ENCODE peak calls at places on chromosomes 7 and 10, in five cellular contexts. K is HCT116, Q is hepatocyte, P is GM23338, J is GM23248. D is an unnamed sample.

GRCh38 chr10:17265468-17265867 is 37.4 kb downstream of the VIM start:
- DNase-seq in K (no peak), Q (no peak), P (no peak), J (peak; percentile 32), D (no peak)

GRCh38 chr10:44390585-44391072 is 5.7 kb upstream of the CXCL12 start:
- DNase-seq in K (no peak), Q (no peak), P (no peak), J (peak; percentile 27), D (no peak)

GRCh38 chr10:26439436-26440090 is 1.4 kb downstream of the APBB1IP start:
- DNase-seq in K (no peak), Q (no peak), P (no peak), J (peak; percentile 57), D (no peak)

GRCh38 chr10:7913122-7913872 is 95.0 kb downstream of the TAF3 start:
- DNase-seq in K (no peak), Q (no peak), P (peak; percentile 25), J (no peak), D (no peak)

GRCh38 chr10:33820531-33820930 is 486.1 kb upstream of the NRP1 start:
- DNase-seq in K (no peak), Q (no peak), P (no peak), J (no peak), D (no peak)

GRCh38 chr7:150448789-150449147 is 1.7 kb upstream of the GIMAP8 start:
- DNase-seq in K (peak; percentile 48), Q (peak; percentile 84), P (peak; percentile 85), J (peak; percentile 74), D (no peak)

GRCh38 chr10:95286707-95287106 is 4.1 kb downstream of the PDLIM1 start:
- DNase-seq in K (no peak), Q (no peak), P (no peak), J (no peak), D (no peak)

GRCh38 chr10:37478381-37478780 is 353.0 kb downstream of the ANKRD30A start:
- DNase-seq in K (no peak), Q (no peak), P (no peak), J (no peak), D (no peak)

GRCh38 chr10:100986623-100986951 is 710 bp downstream of the MRPL43 start:
- DNase-seq in K (no peak), Q (no peak), P (no peak), J (no peak), D (no peak)

GRCh38 chr7:148368562-148368961 is 222.0 kb upstream of the C7orf33 start:
- DNase-seq in K (no peak), Q (no peak), P (no peak), J (no peak), D (no peak)

GRCh38 chr10:120503695-120504094 is 46.7 kb downstream of the PLPP4 start:
- DNase-seq in K (no peak), Q (peak; percentile 12), P (no peak), J (no peak), D (no peak)

GRCh38 chr7:18153183-18153748 is 125.6 kb upstream of the PRPS1L1 start:
- DNase-seq in K (no peak), Q (no peak), P (no peak), J (no peak), D (no peak)

GRCh38 chr7:2604608-2605174 is 27.1 kb upstream of the TTYH3 start:
- DNase-seq in K (no peak), Q (no peak), P (no peak), J (no peak), D (no peak)

GRCh38 chr7:93890041-93890463 is 501 bp downstream of the TFPI2 start:
- DNase-seq in K (no peak), Q (peak; percentile 56), P (peak; percentile 86), J (peak; percentile 85), D (peak; percentile 56)

GRCh38 chr7:32068411-32068905 is 1.7 kb downstream of the PDE1C start:
- DNase-seq in K (no peak), Q (no peak), P (no peak), J (no peak), D (no peak)

DNA sequence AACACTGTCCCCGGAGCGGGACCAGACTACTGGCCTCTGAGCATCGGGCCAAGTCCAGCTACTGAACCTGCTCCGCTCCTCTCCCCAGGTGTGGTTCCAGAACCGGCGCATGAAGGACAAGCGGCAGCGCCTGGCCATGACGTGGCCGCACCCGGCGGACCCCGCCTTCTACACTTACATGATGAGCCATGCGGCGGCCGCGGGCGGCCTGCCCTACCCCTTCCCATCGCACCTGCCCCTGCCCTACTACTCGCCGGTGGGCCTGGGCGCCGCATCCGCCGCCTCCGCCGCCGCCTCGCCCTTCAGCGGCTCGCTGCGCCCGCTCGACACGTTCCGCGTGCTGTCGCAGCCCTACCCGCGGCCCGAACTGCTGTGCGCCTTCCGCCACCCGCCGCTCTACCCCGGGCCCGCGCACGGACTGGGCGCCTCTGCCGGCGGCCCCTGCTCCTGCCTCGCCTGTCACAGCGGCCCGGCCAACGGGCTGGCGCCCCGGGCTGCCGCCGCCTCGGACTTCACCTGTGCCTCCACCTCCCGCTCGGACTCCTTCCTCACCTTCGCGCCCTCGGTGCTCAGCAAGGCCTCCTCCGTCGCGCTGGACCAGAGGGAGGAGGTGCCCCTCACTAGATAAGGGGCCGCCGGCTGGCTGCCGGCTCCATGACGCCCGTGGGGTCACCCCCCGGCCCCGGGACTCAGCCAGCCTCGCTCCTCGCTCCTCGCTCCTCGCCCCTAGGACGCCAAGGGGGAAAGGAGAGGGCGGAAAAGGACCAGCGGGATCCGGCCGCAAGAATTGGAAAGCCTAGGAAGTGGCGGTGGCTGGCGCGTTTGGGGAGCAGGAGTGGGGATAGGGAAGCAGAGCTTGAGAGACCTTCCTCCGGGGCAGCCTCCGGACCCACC is 3.4 kb downstream of the EVX1 start:
- DNase-seq in K (no peak), Q (no peak), P (peak; percentile 71), J (peak; percentile 57), D (no peak)
- TF ChIP-seq EZH2 in K (no peak), Q (no peak), P (peak; percentile 94), J (peak; percentile 94), D (no peak)

DNA sequence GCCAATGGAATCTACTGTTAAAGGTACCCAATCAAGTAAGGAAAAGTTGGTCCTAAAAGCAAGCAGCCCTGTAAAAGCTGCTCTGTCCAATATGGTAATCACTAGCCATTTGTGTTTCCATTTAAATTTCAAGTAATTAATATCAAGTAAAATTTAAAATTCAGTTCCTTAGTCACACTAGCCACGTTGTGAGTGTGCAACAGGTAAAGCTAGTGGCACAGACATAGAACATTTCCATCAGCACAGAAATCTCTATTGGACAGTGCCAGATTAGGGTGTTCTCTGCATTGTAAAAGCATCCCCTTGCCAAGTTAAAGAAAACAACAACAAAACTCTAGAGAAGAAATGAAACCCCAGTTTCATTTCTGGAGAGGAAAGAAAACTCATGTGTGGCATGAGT is 4.4 kb downstream of the CAV1 start:
- DNase-seq in K (no peak), Q (no peak), P (no peak), J (no peak), D (no peak)
- H3K9me2 ChIP-seq in K (no peaks in the 10 kb centered on the region), Q (no peaks in the 10 kb centered on the region), P (no peaks in the 10 kb centered on the region), J (no peaks in the 10 kb centered on the region), D (no peaks in the 10 kb centered on the region)

DNA sequence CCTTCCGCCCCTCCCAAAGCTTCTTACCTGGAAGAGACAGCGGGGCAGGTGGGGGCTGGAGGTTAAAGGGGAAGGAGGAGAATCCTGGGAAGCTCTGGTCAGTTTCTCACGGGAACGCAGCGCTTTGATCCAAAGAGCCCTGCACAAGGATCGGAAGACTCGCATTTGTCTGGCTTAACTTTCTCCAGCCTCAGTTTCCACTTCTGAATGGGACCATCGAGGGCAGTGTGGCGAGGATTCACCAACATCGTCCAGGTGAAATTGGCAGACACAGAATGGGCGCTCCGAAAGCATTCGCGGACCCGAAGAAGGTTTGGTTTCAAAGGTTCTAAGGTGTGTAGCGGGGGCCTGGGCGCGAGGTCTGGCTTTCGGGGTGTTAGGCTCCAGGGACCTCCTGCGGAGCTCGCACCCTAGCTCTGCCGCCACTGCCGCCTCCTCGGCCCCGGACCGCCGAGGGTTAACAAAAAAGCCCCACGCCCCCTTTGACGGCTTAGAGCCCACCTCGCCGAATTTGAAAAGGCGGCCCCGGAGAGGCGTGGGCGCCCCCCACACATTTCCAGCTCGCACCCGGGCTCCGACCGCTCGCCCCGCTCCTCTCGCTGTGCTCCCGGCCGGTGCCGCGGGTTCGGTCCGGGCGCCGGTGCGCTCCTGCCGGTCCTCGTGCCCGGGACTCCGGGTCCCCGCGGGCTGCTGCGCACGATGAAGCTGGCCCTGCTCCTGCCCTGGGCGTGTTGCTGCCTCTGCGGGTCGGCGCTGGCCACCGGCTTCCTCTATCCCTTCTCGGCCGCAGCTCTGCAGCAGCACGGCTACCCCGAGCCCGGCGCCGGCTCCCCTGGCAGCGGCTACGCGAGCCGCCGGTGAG is at the start of gene COL26A1:
- DNase-seq in K (no peak), Q (peak; percentile 75), P (peak; percentile 76), J (peak; percentile 61), D (peak; percentile 37)
- TF ChIP-seq EZH2 in K (no peak), Q (no peak), P (no peak), J (peak; percentile 77), D (no peak)

GRCh38 chr7:151449990-151450389 is 10.0 kb upstream of the CRYGN start:
- DNase-seq in K (no peak), Q (no peak), P (no peak), J (no peak), D (no peak)
- H3K9me2 ChIP-seq in K (no peaks in the 10 kb centered on the region), Q (no peaks in the 10 kb centered on the region), P (no peaks in the 10 kb centered on the region), J (no peaks in the 10 kb centered on the region), D (no peaks in the 10 kb centered on the region)

GRCh38 chr10:130045801-130046321 is 64.8 kb downstream of the C10orf143 start:
- DNase-seq in K (no peak), Q (no peak), P (no peak), J (no peak), D (no peak)
- TF ChIP-seq EZH2 in K (no peak), Q (no peak), P (no peak), J (no peak), D (no peak)

GRCh38 chr7:89023146-89023545 is 227.6 kb upstream of the TEX47 start:
- DNase-seq in K (no peak), Q (no peak), P (no peak), J (no peak), D (no peak)

GRCh38 chr7:89023902-89024301 is 228.4 kb upstream of the TEX47 start:
- DNase-seq in K (no peak), Q (no peak), P (no peak), J (no peak), D (no peak)

GRCh38 chr7:89028319-89028718 is 232.8 kb upstream of the TEX47 start:
- DNase-seq in K (no peak), Q (no peak), P (no peak), J (no peak), D (no peak)

GRCh38 chr7:89029864-89030263 is 234.3 kb upstream of the TEX47 start:
- DNase-seq in K (peak; percentile 2), Q (no peak), P (no peak), J (no peak), D (peak; percentile 2)

GRCh38 chr7:89027781-89028180 is 232.2 kb upstream of the TEX47 start:
- DNase-seq in K (no peak), Q (no peak), P (no peak), J (no peak), D (no peak)
- H3K9me2 ChIP-seq in K (no peaks in the 10 kb centered on the region), Q (no peaks in the 10 kb centered on the region), P (no peaks in the 10 kb centered on the region), J (no peaks in the 10 kb centered on the region), D (no peaks in the 10 kb centered on the region)

D was measured in PC-9.